ENCODE peak calls at places on chromosomes 11 and 22, in five cellular contexts. One of them, this sample, is unnamed.

GRCh38 chr11:104705475-104706195 is 192.6 kb downstream of the CASP12 start:
- DNase-seq in GM04503: no peak
- DNase-seq in left ventricle myocardium inferior: peak; percentile 10
- DNase-seq in NCI-H1105 treated with DMSO at 0.1 percent for 48 hours: no peak
- DNase-seq in 8988T: no peak
- DNase-seq in this sample: no peak

GRCh38 chr22:37442537-37442936 is 15.3 kb upstream of the ELFN2 start:
- DNase-seq in GM04503: no peak
- DNase-seq in left ventricle myocardium inferior: no peak
- DNase-seq in NCI-H1105 treated with DMSO at 0.1 percent for 48 hours: no peak
- DNase-seq in 8988T: peak; percentile 37
- DNase-seq in this sample: no peak

GRCh38 chr11:114821626-114822025 is 143.3 kb downstream of the NXPE2 start:
- DNase-seq in GM04503: no peak
- DNase-seq in left ventricle myocardium inferior: no peak
- DNase-seq in NCI-H1105 treated with DMSO at 0.1 percent for 48 hours: no peak
- DNase-seq in 8988T: no peak
- DNase-seq in this sample: no peak

GRCh38 chr11:34624069-34624468 is 3.2 kb downstream of the EHF start:
- DNase-seq in GM04503: no peak
- DNase-seq in left ventricle myocardium inferior: no peak
- DNase-seq in NCI-H1105 treated with DMSO at 0.1 percent for 48 hours: no peak
- DNase-seq in 8988T: no peak
- DNase-seq in this sample: peak; percentile 82

GRCh38 chr11:45204761-45205160 is 58.3 kb downstream of the PRDM11 start:
- DNase-seq in GM04503: no peak
- DNase-seq in left ventricle myocardium inferior: no peak
- DNase-seq in NCI-H1105 treated with DMSO at 0.1 percent for 48 hours: no peak
- DNase-seq in 8988T: no peak
- DNase-seq in this sample: no peak

GRCh38 chr11:61871158-61871597 is 20.2 kb downstream of the FADS3 start:
- DNase-seq in GM04503: peak; percentile 31
- DNase-seq in left ventricle myocardium inferior: peak; percentile 81
- DNase-seq in NCI-H1105 treated with DMSO at 0.1 percent for 48 hours: peak; percentile 75
- DNase-seq in 8988T: peak; percentile 98
- DNase-seq in this sample: peak; percentile 76

GRCh38 chr11:47466701-47467250 is 17.8 kb upstream of the RAPSN start:
- DNase-seq in GM04503: no peak
- DNase-seq in left ventricle myocardium inferior: peak; percentile 23
- DNase-seq in NCI-H1105 treated with DMSO at 0.1 percent for 48 hours: peak; percentile 87
- DNase-seq in 8988T: no peak
- DNase-seq in this sample: peak; percentile 55

GRCh38 chr22:28514314-28514713 is 165.3 kb downstream of the TTC28 start:
- DNase-seq in GM04503: no peak
- DNase-seq in left ventricle myocardium inferior: no peak
- DNase-seq in NCI-H1105 treated with DMSO at 0.1 percent for 48 hours: no peak
- DNase-seq in 8988T: no peak
- DNase-seq in this sample: no peak

GRCh38 chr11:86360775-86361395 is 13.8 kb upstream of the CCDC81 start:
- DNase-seq in GM04503: no peak
- DNase-seq in left ventricle myocardium inferior: no peak
- DNase-seq in NCI-H1105 treated with DMSO at 0.1 percent for 48 hours: no peak
- DNase-seq in 8988T: no peak
- DNase-seq in this sample: no peak

GRCh38 chr11:71930556-71931244 is 1.9 kb downstream of the RNF121 start:
- DNase-seq in GM04503: no peak
- DNase-seq in left ventricle myocardium inferior: no peak
- DNase-seq in NCI-H1105 treated with DMSO at 0.1 percent for 48 hours: no peak
- DNase-seq in 8988T: no peak
- DNase-seq in this sample: no peak

GRCh38 chr11:103433976-103434375 is 324.8 kb downstream of the DYNC2H1 start:
- DNase-seq in GM04503: no peak
- DNase-seq in left ventricle myocardium inferior: no peak
- DNase-seq in NCI-H1105 treated with DMSO at 0.1 percent for 48 hours: no peak
- DNase-seq in 8988T: no peak
- DNase-seq in this sample: no peak

GRCh38 chr11:64004590-64004984 is 18.3 kb downstream of the OTUB1 start:
- DNase-seq in GM04503: no peak
- DNase-seq in left ventricle myocardium inferior: no peak
- DNase-seq in NCI-H1105 treated with DMSO at 0.1 percent for 48 hours: no peak
- DNase-seq in 8988T: peak; percentile 44
- DNase-seq in this sample: no peak

GRCh38 chr22:30277547-30278344 is 11.1 kb upstream of the OSM start:
- DNase-seq in GM04503: peak; percentile 49
- DNase-seq in left ventricle myocardium inferior: no peak
- DNase-seq in NCI-H1105 treated with DMSO at 0.1 percent for 48 hours: no peak
- DNase-seq in 8988T: no peak
- DNase-seq in this sample: peak; percentile 41

GRCh38 chr11:103940542-103940941 is 95.9 kb upstream of the DDI1 start:
- DNase-seq in GM04503: no peak
- DNase-seq in left ventricle myocardium inferior: no peak
- DNase-seq in NCI-H1105 treated with DMSO at 0.1 percent for 48 hours: no peak
- DNase-seq in 8988T: no peak
- DNase-seq in this sample: no peak

GRCh38 chr22:17919276-17920144 is 104.9 kb downstream of the MICAL3 start:
- DNase-seq in GM04503: no peak
- DNase-seq in left ventricle myocardium inferior: peak; percentile 63
- DNase-seq in NCI-H1105 treated with DMSO at 0.1 percent for 48 hours: no peak
- DNase-seq in 8988T: no peak
- DNase-seq in this sample: peak; percentile 21

GRCh38 chr22:45576730-45577464 is 74.2 kb downstream of the FBLN1 start:
- DNase-seq in GM04503: no peak
- DNase-seq in left ventricle myocardium inferior: no peak
- DNase-seq in NCI-H1105 treated with DMSO at 0.1 percent for 48 hours: no peak
- DNase-seq in 8988T: no peak
- DNase-seq in this sample: no peak

GRCh38 chr11:46363455-46363920 is 16.2 kb downstream of the DGKZ start:
- DNase-seq in GM04503: no peak
- DNase-seq in left ventricle myocardium inferior: peak; percentile 72
- DNase-seq in NCI-H1105 treated with DMSO at 0.1 percent for 48 hours: no peak
- DNase-seq in 8988T: peak; percentile 92
- DNase-seq in this sample: no peak

GRCh38 chr22:46829140-46829891 is 66.9 kb downstream of the TBC1D22A start:
- DNase-seq in GM04503: peak; percentile 89
- DNase-seq in left ventricle myocardium inferior: no peak
- DNase-seq in NCI-H1105 treated with DMSO at 0.1 percent for 48 hours: no peak
- DNase-seq in 8988T: no peak
- DNase-seq in this sample: no peak

GRCh38 chr11:11821899-11822298 is 19.9 kb upstream of the USP47 start:
- DNase-seq in GM04503: no peak
- DNase-seq in left ventricle myocardium inferior: no peak
- DNase-seq in NCI-H1105 treated with DMSO at 0.1 percent for 48 hours: no peak
- DNase-seq in 8988T: no peak
- DNase-seq in this sample: no peak